ENCODE peak calls at places on chromosomes 6 and 20, in five cellular contexts. One of them, this sample, is unnamed.

GRCh38 chr6:144413418-144413817 is 128.3 kb downstream of the UTRN start:
- DNase-seq in colonic mucosa: no peak
- DNase-seq in ovary: no peak
- DNase-seq in PC-3: peak
- DNase-seq in fibroblast of mammary gland: peak
- DNase-seq in this sample: peak

GRCh38 chr6:4253604-4254211 is 118.3 kb upstream of the ECI2 start:
- DNase-seq in colonic mucosa: peak
- DNase-seq in ovary: no peak
- DNase-seq in PC-3: peak
- DNase-seq in fibroblast of mammary gland: peak
- DNase-seq in this sample: peak

GRCh38 chr6:53623497-53623896 is 42.1 kb downstream of the KLHL31 start:
- DNase-seq in colonic mucosa: no peak
- DNase-seq in ovary: no peak
- DNase-seq in PC-3: peak
- DNase-seq in fibroblast of mammary gland: peak
- DNase-seq in this sample: peak

GRCh38 chr6:134787261-134787871 is 162.5 kb downstream of the ALDH8A1 start:
- DNase-seq in colonic mucosa: no peak
- DNase-seq in ovary: no peak
- DNase-seq in PC-3: peak
- DNase-seq in fibroblast of mammary gland: peak
- DNase-seq in this sample: peak

GRCh38 chr6:112342511-112342910 is 4.6 kb upstream of the RFPL4B start:
- DNase-seq in colonic mucosa: no peak
- DNase-seq in ovary: no peak
- DNase-seq in PC-3: no peak
- DNase-seq in fibroblast of mammary gland: no peak
- DNase-seq in this sample: no peak

GRCh38 chr20:37313546-37314091 is 24.2 kb downstream of the MANBAL start:
- DNase-seq in colonic mucosa: no peak
- DNase-seq in ovary: no peak
- DNase-seq in PC-3: no peak
- DNase-seq in fibroblast of mammary gland: no peak
- DNase-seq in this sample: no peak

GRCh38 chr6:24658573-24659511 is 7.9 kb downstream of the TDP2 start:
- DNase-seq in colonic mucosa: peak
- DNase-seq in ovary: no peak
- DNase-seq in PC-3: peak
- DNase-seq in fibroblast of mammary gland: peak
- DNase-seq in this sample: peak

GRCh38 chr20:48196006-48196405 is 410.7 kb upstream of the SULF2 start:
- DNase-seq in colonic mucosa: no peak
- DNase-seq in ovary: no peak
- DNase-seq in PC-3: no peak
- DNase-seq in fibroblast of mammary gland: no peak
- DNase-seq in this sample: no peak

GRCh38 chr20:18287546-18287914 is 797 bp upstream of the ZNF133 start:
- DNase-seq in colonic mucosa: no peak
- DNase-seq in ovary: no peak
- DNase-seq in PC-3: no peak
- DNase-seq in fibroblast of mammary gland: no peak
- DNase-seq in this sample: no peak

GRCh38 chr20:17614176-17614811 is 44.4 kb downstream of the DSTN start:
- DNase-seq in colonic mucosa: peak
- DNase-seq in ovary: peak
- DNase-seq in PC-3: no peak
- DNase-seq in fibroblast of mammary gland: peak
- DNase-seq in this sample: no peak

GRCh38 chr6:35040398-35040797 is 100.7 kb downstream of the TCP11 start:
- DNase-seq in colonic mucosa: no peak
- DNase-seq in ovary: no peak
- DNase-seq in PC-3: no peak
- DNase-seq in fibroblast of mammary gland: no peak
- DNase-seq in this sample: no peak

GRCh38 chr6:140174509-140174908 is 800.1 kb upstream of the CITED2 start:
- DNase-seq in colonic mucosa: no peak
- DNase-seq in ovary: no peak
- DNase-seq in PC-3: peak
- DNase-seq in fibroblast of mammary gland: peak
- DNase-seq in this sample: peak

GRCh38 chr20:25177890-25178321 is 17.6 kb upstream of the ENTPD6 start:
- DNase-seq in colonic mucosa: no peak
- DNase-seq in ovary: no peak
- DNase-seq in PC-3: peak
- DNase-seq in fibroblast of mammary gland: no peak
- DNase-seq in this sample: peak

GRCh38 chr6:156686429-156686939 is 90.7 kb upstream of the ARID1B start:
- DNase-seq in colonic mucosa: no peak
- DNase-seq in ovary: no peak
- DNase-seq in PC-3: peak
- DNase-seq in fibroblast of mammary gland: peak
- DNase-seq in this sample: peak

GRCh38 chr20:39829255-39829654 is 859.8 kb downstream of the MAFB start:
- DNase-seq in colonic mucosa: no peak
- DNase-seq in ovary: no peak
- DNase-seq in PC-3: no peak
- DNase-seq in fibroblast of mammary gland: peak
- DNase-seq in this sample: no peak

GRCh38 chr6:52407467-52407866 is 12.7 kb upstream of the EFHC1 start:
- DNase-seq in colonic mucosa: no peak
- DNase-seq in ovary: no peak
- DNase-seq in PC-3: peak
- DNase-seq in fibroblast of mammary gland: peak
- DNase-seq in this sample: peak

GRCh38 chr20:58880994-58881752 is 28.7 kb downstream of the GNAS start:
- DNase-seq in colonic mucosa: no peak
- DNase-seq in ovary: no peak
- DNase-seq in PC-3: peak
- DNase-seq in fibroblast of mammary gland: no peak
- DNase-seq in this sample: no peak

GRCh38 chr6:41429506-41430504 is 94.4 kb downstream of the NCR2 start:
- DNase-seq in colonic mucosa: no peak
- DNase-seq in ovary: no peak
- DNase-seq in PC-3: no peak
- DNase-seq in fibroblast of mammary gland: no peak
- DNase-seq in this sample: no peak

GRCh38 chr6:103534107-103534506 is 1325.6 kb downstream of the HACE1 start:
- DNase-seq in colonic mucosa: no peak
- DNase-seq in ovary: no peak
- DNase-seq in PC-3: no peak
- DNase-seq in fibroblast of mammary gland: no peak
- DNase-seq in this sample: no peak

GRCh38 chr6:22026160-22026678 is 270.6 kb downstream of the PRL start:
- DNase-seq in colonic mucosa: no peak
- DNase-seq in ovary: no peak
- DNase-seq in PC-3: no peak
- DNase-seq in fibroblast of mammary gland: no peak
- DNase-seq in this sample: no peak

GRCh38 chr6:7827142-7827541 is 83.4 kb downstream of the TXNDC5 start:
- DNase-seq in colonic mucosa: no peak
- DNase-seq in ovary: no peak
- DNase-seq in PC-3: peak
- DNase-seq in fibroblast of mammary gland: peak
- DNase-seq in this sample: no peak

GRCh38 chr20:41978246-41978790 is 360.1 kb upstream of the CHD6 start:
- DNase-seq in colonic mucosa: no peak
- DNase-seq in ovary: no peak
- DNase-seq in PC-3: no peak
- DNase-seq in fibroblast of mammary gland: no peak
- DNase-seq in this sample: no peak

GRCh38 chr6:89597988-89598387 is 40.6 kb downstream of the LYRM2 start:
- DNase-seq in colonic mucosa: no peak
- DNase-seq in ovary: no peak
- DNase-seq in PC-3: peak
- DNase-seq in fibroblast of mammary gland: peak
- DNase-seq in this sample: peak

GRCh38 chr6:41602864-41603608 is 35.2 kb upstream of the MDFI start:
- DNase-seq in colonic mucosa: peak
- DNase-seq in ovary: peak
- DNase-seq in PC-3: peak
- DNase-seq in fibroblast of mammary gland: peak
- DNase-seq in this sample: peak

GRCh38 chr20:48797275-48797825 is 30.4 kb downstream of the PREX1 start:
- DNase-seq in colonic mucosa: no peak
- DNase-seq in ovary: no peak
- DNase-seq in PC-3: no peak
- DNase-seq in fibroblast of mammary gland: no peak
- DNase-seq in this sample: no peak

GRCh38 chr20:11143481-11143880 is 469.7 kb upstream of the JAG1 start:
- DNase-seq in colonic mucosa: no peak
- DNase-seq in ovary: no peak
- DNase-seq in PC-3: no peak
- DNase-seq in fibroblast of mammary gland: peak
- DNase-seq in this sample: no peak

GRCh38 chr20:22579711-22580697 is 4.4 kb downstream of the FOXA2 start:
- DNase-seq in colonic mucosa: peak
- DNase-seq in ovary: no peak
- DNase-seq in PC-3: no peak
- DNase-seq in fibroblast of mammary gland: no peak
- DNase-seq in this sample: no peak

GRCh38 chr20:62741191-62741676 is 32.6 kb downstream of the NTSR1 start:
- DNase-seq in colonic mucosa: no peak
- DNase-seq in ovary: no peak
- DNase-seq in PC-3: peak
- DNase-seq in fibroblast of mammary gland: no peak
- DNase-seq in this sample: no peak

GRCh38 chr6:129269076-129269475 is 386.1 kb downstream of the LAMA2 start:
- DNase-seq in colonic mucosa: no peak
- DNase-seq in ovary: no peak
- DNase-seq in PC-3: no peak
- DNase-seq in fibroblast of mammary gland: no peak
- DNase-seq in this sample: no peak

GRCh38 chr20:57323034-57323433 is 6.6 kb upstream of the SPO11 start:
- DNase-seq in colonic mucosa: peak
- DNase-seq in ovary: peak
- DNase-seq in PC-3: peak
- DNase-seq in fibroblast of mammary gland: peak
- DNase-seq in this sample: peak

GRCh38 chr20:13581451-13581850 is 57.3 kb downstream of the TASP1 start:
- DNase-seq in colonic mucosa: no peak
- DNase-seq in ovary: no peak
- DNase-seq in PC-3: no peak
- DNase-seq in fibroblast of mammary gland: no peak
- DNase-seq in this sample: no peak

GRCh38 chr6:13767121-13767794 is 47.1 kb downstream of the MCUR1 start:
- DNase-seq in colonic mucosa: peak
- DNase-seq in ovary: peak
- DNase-seq in PC-3: no peak
- DNase-seq in fibroblast of mammary gland: peak
- DNase-seq in this sample: no peak

GRCh38 chr20:40900816-40901215 is 127.8 kb upstream of the TOP1 start:
- DNase-seq in colonic mucosa: no peak
- DNase-seq in ovary: no peak
- DNase-seq in PC-3: no peak
- DNase-seq in fibroblast of mammary gland: no peak
- DNase-seq in this sample: no peak

GRCh38 chr20:63611646-63612045 is 15.3 kb downstream of the GMEB2 start:
- DNase-seq in colonic mucosa: no peak
- DNase-seq in ovary: no peak
- DNase-seq in PC-3: no peak
- DNase-seq in fibroblast of mammary gland: no peak
- DNase-seq in this sample: no peak

GRCh38 chr6:168596316-168596715 is 155.3 kb downstream of the SMOC2 start:
- DNase-seq in colonic mucosa: no peak
- DNase-seq in ovary: no peak
- DNase-seq in PC-3: no peak
- DNase-seq in fibroblast of mammary gland: no peak
- DNase-seq in this sample: no peak
- H3K4me3 ChIP-seq in colonic mucosa: no peak
- H3K4me3 ChIP-seq in ovary: no peak
- H3K4me3 ChIP-seq in PC-3: no peak
- H3K4me3 ChIP-seq in fibroblast of mammary gland: no peak
- H3K4me3 ChIP-seq in this sample: no peak

DNA sequence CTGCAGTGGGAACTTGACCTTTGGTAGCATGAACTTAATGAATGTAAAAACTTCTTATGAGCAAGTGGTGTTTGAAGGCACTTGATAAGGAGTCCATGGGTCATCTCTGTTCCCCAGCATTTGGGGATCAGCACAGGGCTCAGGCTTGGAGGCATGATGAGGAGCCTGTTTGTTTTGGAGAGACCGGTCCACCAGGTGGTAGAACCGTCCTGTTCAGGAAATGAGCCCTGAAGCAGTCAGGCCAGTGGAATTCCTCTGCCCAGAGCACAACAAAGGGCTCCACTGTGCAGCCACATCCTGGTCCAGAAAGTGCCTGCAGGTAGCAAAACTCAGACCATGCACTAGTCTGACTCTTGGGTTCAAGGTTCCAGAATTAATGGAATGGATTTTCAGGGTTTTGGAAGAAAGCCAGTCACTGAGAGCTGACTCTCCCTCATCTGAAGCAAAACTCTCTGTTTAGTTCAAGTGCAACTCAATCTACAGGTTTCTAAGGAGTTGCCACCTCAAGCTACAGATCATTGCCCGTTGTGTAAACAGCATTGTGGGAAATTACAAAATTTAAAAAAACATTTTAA is 52.3 kb upstream of the ADGRF1 start:
- DNase-seq in colonic mucosa: peak
- DNase-seq in ovary: no peak
- DNase-seq in PC-3: peak
- DNase-seq in fibroblast of mammary gland: no peak
- DNase-seq in this sample: peak
- TF ChIP-seq CTCF in colonic mucosa: no peak
- TF ChIP-seq CTCF in ovary: no peak
- TF ChIP-seq CTCF in PC-3: peak
- TF ChIP-seq CTCF in fibroblast of mammary gland: no peak
- TF ChIP-seq CTCF in this sample: peak

GRCh38 chr6:137487181-137487910 is 6.8 kb downstream of the OLIG3 start:
- DNase-seq in colonic mucosa: no peak
- DNase-seq in ovary: no peak
- DNase-seq in PC-3: no peak
- DNase-seq in fibroblast of mammary gland: no peak
- DNase-seq in this sample: no peak
- H3K4me3 ChIP-seq in colonic mucosa: no peak
- H3K4me3 ChIP-seq in ovary: no peak
- H3K4me3 ChIP-seq in PC-3: no peak
- H3K4me3 ChIP-seq in fibroblast of mammary gland: no peak
- H3K4me3 ChIP-seq in this sample: no peak

DNA sequence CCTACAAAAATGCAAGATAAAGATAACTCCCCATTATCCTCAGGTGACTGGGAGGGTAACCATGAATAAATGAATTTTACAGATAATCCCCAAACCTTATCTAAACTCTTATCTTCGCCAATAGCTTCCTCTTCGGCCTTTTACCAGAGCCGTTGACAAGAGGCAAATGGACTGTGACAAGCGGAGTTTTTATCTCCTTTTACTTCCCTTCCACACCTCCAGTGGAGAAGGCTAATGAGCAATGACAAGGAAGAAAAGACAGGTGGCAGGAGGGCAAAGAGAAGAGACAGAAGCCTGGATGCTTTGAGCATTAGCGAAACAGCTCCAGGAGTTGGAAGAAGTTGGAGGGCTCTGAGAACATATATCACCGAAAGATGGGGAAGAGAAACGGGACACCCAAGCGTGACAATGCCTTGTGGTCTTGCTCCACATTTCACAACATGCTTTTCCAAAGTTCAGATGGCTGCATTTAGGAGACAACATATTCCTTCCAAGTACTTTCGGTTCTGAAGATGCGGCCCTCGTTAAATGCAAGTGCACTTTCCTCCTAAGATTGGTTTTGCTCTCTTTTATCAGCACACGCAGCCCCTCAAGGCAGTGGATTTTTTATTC is 69.2 kb downstream of the PRDM1 start:
- DNase-seq in colonic mucosa: no peak
- DNase-seq in ovary: no peak
- DNase-seq in PC-3: no peak
- DNase-seq in fibroblast of mammary gland: no peak
- DNase-seq in this sample: no peak
- TF ChIP-seq CTCF in colonic mucosa: no peak
- TF ChIP-seq CTCF in ovary: no peak
- TF ChIP-seq CTCF in PC-3: no peak
- TF ChIP-seq CTCF in fibroblast of mammary gland: no peak
- TF ChIP-seq CTCF in this sample: no peak